ENCODE peak calls at places on chromosomes 7 and 10, in ten cellular contexts. One of them, this sample, is unnamed.

GRCh38 chr7:106947244-106947728 is 82.2 kb downstream of the PIK3CG start:
- DNase-seq in Ammon's horn: peak; percentile 66
- DNase-seq in amygdala: no peak
- DNase-seq in adrenal gland: peak; percentile 68
- DNase-seq in smooth muscle cell of the brain vasculature: peak; percentile 67
- DNase-seq in T-helper 9 cell: peak; percentile 2
- DNase-seq in HCT116: peak; percentile 68
- DNase-seq in CD4-positive, alpha-beta T cell: no peak
- DNase-seq in heart right ventricle: no peak
- DNase-seq in OCI-LY7: peak; percentile 92
- DNase-seq in this sample: no peak

GRCh38 chr7:18180685-18181084 is 153.0 kb upstream of the PRPS1L1 start:
- DNase-seq in OCI-LY7: no peak
- DNase-seq in T-helper 9 cell: no peak
- DNase-seq in HCT116: no peak
- DNase-seq in heart right ventricle: no peak
- DNase-seq in smooth muscle cell of the brain vasculature: no peak
- DNase-seq in Ammon's horn: no peak
- DNase-seq in adrenal gland: no peak
- DNase-seq in CD4-positive, alpha-beta T cell: no peak
- DNase-seq in amygdala: no peak
- DNase-seq in this sample: no peak

GRCh38 chr7:142935941-142936565 is 2.5 kb upstream of the TRPV5 start:
- DNase-seq in adrenal gland: no peak
- DNase-seq in smooth muscle cell of the brain vasculature: no peak
- DNase-seq in OCI-LY7: no peak
- DNase-seq in amygdala: no peak
- DNase-seq in Ammon's horn: no peak
- DNase-seq in CD4-positive, alpha-beta T cell: no peak
- DNase-seq in heart right ventricle: no peak
- DNase-seq in HCT116: no peak
- DNase-seq in T-helper 9 cell: no peak
- DNase-seq in this sample: no peak

GRCh38 chr10:123997486-123998196 is 95.8 kb downstream of the CHST15 start:
- DNase-seq in adrenal gland: peak; percentile 64
- DNase-seq in heart right ventricle: no peak
- DNase-seq in CD4-positive, alpha-beta T cell: no peak
- DNase-seq in T-helper 9 cell: no peak
- DNase-seq in amygdala: no peak
- DNase-seq in smooth muscle cell of the brain vasculature: peak; percentile 71
- DNase-seq in OCI-LY7: no peak
- DNase-seq in HCT116: no peak
- DNase-seq in Ammon's horn: peak; percentile 14
- DNase-seq in this sample: no peak

GRCh38 chr7:47391726-47392125 is 190.2 kb downstream of the TNS3 start:
- DNase-seq in adrenal gland: peak; percentile 7
- DNase-seq in amygdala: no peak
- DNase-seq in Ammon's horn: no peak
- DNase-seq in CD4-positive, alpha-beta T cell: no peak
- DNase-seq in HCT116: no peak
- DNase-seq in T-helper 9 cell: no peak
- DNase-seq in heart right ventricle: no peak
- DNase-seq in OCI-LY7: no peak
- DNase-seq in smooth muscle cell of the brain vasculature: no peak
- DNase-seq in this sample: no peak

GRCh38 chr7:7884855-7885254 is 83.7 kb upstream of the GLCCI1 start:
- DNase-seq in CD4-positive, alpha-beta T cell: no peak
- DNase-seq in Ammon's horn: no peak
- DNase-seq in adrenal gland: peak; percentile 15
- DNase-seq in amygdala: no peak
- DNase-seq in T-helper 9 cell: no peak
- DNase-seq in heart right ventricle: no peak
- DNase-seq in OCI-LY7: no peak
- DNase-seq in HCT116: no peak
- DNase-seq in smooth muscle cell of the brain vasculature: no peak
- DNase-seq in this sample: no peak

GRCh38 chr7:138328215-138328614 is 131.8 kb upstream of the TRIM24 start:
- DNase-seq in HCT116: no peak
- DNase-seq in T-helper 9 cell: no peak
- DNase-seq in heart right ventricle: no peak
- DNase-seq in adrenal gland: no peak
- DNase-seq in Ammon's horn: no peak
- DNase-seq in smooth muscle cell of the brain vasculature: no peak
- DNase-seq in amygdala: no peak
- DNase-seq in CD4-positive, alpha-beta T cell: no peak
- DNase-seq in OCI-LY7: no peak
- DNase-seq in this sample: no peak

GRCh38 chr7:99562832-99563231 is 4.4 kb downstream of the ZNF655 start:
- DNase-seq in heart right ventricle: no peak
- DNase-seq in Ammon's horn: no peak
- DNase-seq in CD4-positive, alpha-beta T cell: no peak
- DNase-seq in smooth muscle cell of the brain vasculature: peak; percentile 91
- DNase-seq in HCT116: peak; percentile 96
- DNase-seq in adrenal gland: peak; percentile 38
- DNase-seq in amygdala: no peak
- DNase-seq in OCI-LY7: no peak
- DNase-seq in T-helper 9 cell: no peak
- DNase-seq in this sample: no peak

GRCh38 chr7:155844019-155844453 is 31.8 kb upstream of the SHH start:
- DNase-seq in T-helper 9 cell: no peak
- DNase-seq in CD4-positive, alpha-beta T cell: no peak
- DNase-seq in heart right ventricle: no peak
- DNase-seq in Ammon's horn: no peak
- DNase-seq in amygdala: no peak
- DNase-seq in OCI-LY7: no peak
- DNase-seq in smooth muscle cell of the brain vasculature: no peak
- DNase-seq in adrenal gland: no peak
- DNase-seq in HCT116: no peak
- DNase-seq in this sample: no peak

GRCh38 chr7:120732256-120732655 is 125.7 kb downstream of the TSPAN12 start:
- DNase-seq in OCI-LY7: no peak
- DNase-seq in HCT116: no peak
- DNase-seq in heart right ventricle: no peak
- DNase-seq in adrenal gland: no peak
- DNase-seq in T-helper 9 cell: no peak
- DNase-seq in smooth muscle cell of the brain vasculature: no peak
- DNase-seq in CD4-positive, alpha-beta T cell: no peak
- DNase-seq in Ammon's horn: no peak
- DNase-seq in amygdala: no peak
- DNase-seq in this sample: no peak

GRCh38 chr7:142508251-142508650 is 241.0 kb upstream of the PRSS1 start:
- DNase-seq in adrenal gland: no peak
- DNase-seq in OCI-LY7: no peak
- DNase-seq in Ammon's horn: no peak
- DNase-seq in smooth muscle cell of the brain vasculature: no peak
- DNase-seq in CD4-positive, alpha-beta T cell: no peak
- DNase-seq in T-helper 9 cell: no peak
- DNase-seq in HCT116: peak; percentile 54
- DNase-seq in heart right ventricle: no peak
- DNase-seq in amygdala: no peak
- DNase-seq in this sample: no peak

GRCh38 chr7:143351060-143351459 is 11.5 kb downstream of the FAM131B start:
- DNase-seq in OCI-LY7: no peak
- DNase-seq in Ammon's horn: no peak
- DNase-seq in T-helper 9 cell: no peak
- DNase-seq in heart right ventricle: no peak
- DNase-seq in amygdala: no peak
- DNase-seq in smooth muscle cell of the brain vasculature: no peak
- DNase-seq in adrenal gland: no peak
- DNase-seq in CD4-positive, alpha-beta T cell: no peak
- DNase-seq in HCT116: no peak
- DNase-seq in this sample: no peak

GRCh38 chr10:124742418-124743187 is 1.6 kb downstream of the FAM53B start:
- DNase-seq in CD4-positive, alpha-beta T cell: no peak
- DNase-seq in Ammon's horn: peak; percentile 62
- DNase-seq in smooth muscle cell of the brain vasculature: no peak
- DNase-seq in heart right ventricle: no peak
- DNase-seq in HCT116: no peak
- DNase-seq in amygdala: no peak
- DNase-seq in OCI-LY7: peak; percentile 79
- DNase-seq in adrenal gland: no peak
- DNase-seq in T-helper 9 cell: no peak
- DNase-seq in this sample: no peak

GRCh38 chr10:3959370-3960266 is 174.6 kb upstream of the KLF6 start:
- DNase-seq in Ammon's horn: no peak
- DNase-seq in CD4-positive, alpha-beta T cell: no peak
- DNase-seq in smooth muscle cell of the brain vasculature: no peak
- DNase-seq in heart right ventricle: no peak
- DNase-seq in OCI-LY7: no peak
- DNase-seq in HCT116: no peak
- DNase-seq in amygdala: no peak
- DNase-seq in adrenal gland: no peak
- DNase-seq in T-helper 9 cell: no peak
- DNase-seq in this sample: no peak

GRCh38 chr7:10924370-10924769 is 49.3 kb upstream of the PHF14 start:
- DNase-seq in HCT116: no peak
- DNase-seq in smooth muscle cell of the brain vasculature: no peak
- DNase-seq in heart right ventricle: no peak
- DNase-seq in amygdala: no peak
- DNase-seq in adrenal gland: no peak
- DNase-seq in T-helper 9 cell: no peak
- DNase-seq in OCI-LY7: no peak
- DNase-seq in Ammon's horn: no peak
- DNase-seq in CD4-positive, alpha-beta T cell: no peak
- DNase-seq in this sample: no peak

GRCh38 chr7:44261239-44261638 is 60.5 kb downstream of the YKT6 start:
- DNase-seq in T-helper 9 cell: no peak
- DNase-seq in Ammon's horn: no peak
- DNase-seq in amygdala: no peak
- DNase-seq in heart right ventricle: no peak
- DNase-seq in OCI-LY7: peak; percentile 14
- DNase-seq in CD4-positive, alpha-beta T cell: no peak
- DNase-seq in smooth muscle cell of the brain vasculature: no peak
- DNase-seq in adrenal gland: no peak
- DNase-seq in HCT116: no peak
- DNase-seq in this sample: no peak

GRCh38 chr7:155340071-155340531 is 42.4 kb downstream of the INSIG1 start:
- DNase-seq in smooth muscle cell of the brain vasculature: no peak
- DNase-seq in T-helper 9 cell: no peak
- DNase-seq in OCI-LY7: no peak
- DNase-seq in CD4-positive, alpha-beta T cell: no peak
- DNase-seq in adrenal gland: no peak
- DNase-seq in amygdala: no peak
- DNase-seq in heart right ventricle: no peak
- DNase-seq in HCT116: no peak
- DNase-seq in Ammon's horn: no peak
- DNase-seq in this sample: no peak

GRCh38 chr10:69327463-69328345 is 49.4 kb downstream of the HK1 start:
- DNase-seq in amygdala: peak; percentile 39
- DNase-seq in T-helper 9 cell: no peak
- DNase-seq in smooth muscle cell of the brain vasculature: no peak
- DNase-seq in OCI-LY7: no peak
- DNase-seq in Ammon's horn: peak; percentile 87
- DNase-seq in HCT116: no peak
- DNase-seq in adrenal gland: peak; percentile 84
- DNase-seq in heart right ventricle: peak; percentile 61
- DNase-seq in CD4-positive, alpha-beta T cell: no peak
- DNase-seq in this sample: no peak

GRCh38 chr10:25451401-25451800 is 276.6 kb downstream of the GPR158 start:
- DNase-seq in OCI-LY7: no peak
- DNase-seq in adrenal gland: no peak
- DNase-seq in HCT116: no peak
- DNase-seq in CD4-positive, alpha-beta T cell: no peak
- DNase-seq in smooth muscle cell of the brain vasculature: no peak
- DNase-seq in T-helper 9 cell: no peak
- DNase-seq in Ammon's horn: no peak
- DNase-seq in amygdala: no peak
- DNase-seq in heart right ventricle: no peak
- DNase-seq in this sample: no peak

GRCh38 chr10:117993166-117993565 is 53.6 kb downstream of the RAB11FIP2 start:
- DNase-seq in adrenal gland: no peak
- DNase-seq in amygdala: no peak
- DNase-seq in CD4-positive, alpha-beta T cell: no peak
- DNase-seq in Ammon's horn: no peak
- DNase-seq in smooth muscle cell of the brain vasculature: no peak
- DNase-seq in T-helper 9 cell: no peak
- DNase-seq in heart right ventricle: no peak
- DNase-seq in OCI-LY7: no peak
- DNase-seq in HCT116: no peak
- DNase-seq in this sample: no peak

GRCh38 chr10:35451103-35452016 is 115.1 kb downstream of the CCNY start:
- DNase-seq in CD4-positive, alpha-beta T cell: no peak
- DNase-seq in adrenal gland: no peak
- DNase-seq in T-helper 9 cell: no peak
- DNase-seq in smooth muscle cell of the brain vasculature: no peak
- DNase-seq in amygdala: no peak
- DNase-seq in Ammon's horn: peak; percentile 70
- DNase-seq in heart right ventricle: peak; percentile 46
- DNase-seq in OCI-LY7: peak; percentile 57
- DNase-seq in HCT116: no peak
- DNase-seq in this sample: no peak

GRCh38 chr7:87220026-87220733 is 648 bp upstream of the TMEM243 start:
- DNase-seq in amygdala: peak; percentile 40
- DNase-seq in T-helper 9 cell: peak; percentile 78
- DNase-seq in smooth muscle cell of the brain vasculature: no peak
- DNase-seq in HCT116: peak; percentile 61
- DNase-seq in OCI-LY7: peak; percentile 89
- DNase-seq in Ammon's horn: peak; percentile 85
- DNase-seq in CD4-positive, alpha-beta T cell: peak; percentile 74
- DNase-seq in heart right ventricle: peak; percentile 78
- DNase-seq in adrenal gland: peak; percentile 71
- DNase-seq in this sample: peak; percentile 11